ENCODE peak calls at places on chromosome 1, in seven cellular contexts. G, H, B, O, T, X and P are unnamed samples.

GRCh38 chr1:11654571-11655262 is at the start of gene FBXO44:
- DNase-seq in B (peak), O (peak), X (no peak), G (no peak), H (no peak), T (no peak), P (peak)

GRCh38 chr1:12636098-12636950 is 7.6 kb upstream of the AADACL4 start:
- DNase-seq in H (no peak), X (no peak), T (no peak), O (no peak), G (peak), B (peak), P (no peak)

GRCh38 chr1:74584185-74584584 is 71.8 kb upstream of the LRRC53 start:
- DNase-seq in B (no peak), O (no peak), X (no peak), G (no peak), H (no peak), T (no peak), P (no peak)

GRCh38 chr1:55262822-55263221 is 47.7 kb upstream of the USP24 start:
- DNase-seq in B (no peak), O (peak), G (peak), H (no peak), X (no peak), T (no peak), P (no peak)

GRCh38 chr1:25562101-25562927 is 18.9 kb downstream of the LDLRAP1 start:
- DNase-seq in X (no peak), B (no peak), H (no peak), O (peak), G (no peak), T (no peak), P (no peak)

GRCh38 chr1:57520743-57521142 is 96.9 kb upstream of the DAB1 start:
- DNase-seq in X (no peak), H (no peak), B (no peak), T (no peak), O (no peak), G (no peak), P (no peak)

GRCh38 chr1:150152182-150152536 is 2.4 kb downstream of the PLEKHO1 start:
- DNase-seq in O (no peak), X (no peak), B (no peak), T (no peak), G (no peak), H (no peak), P (no peak)

GRCh38 chr1:155079487-155080249 is 1.0 kb downstream of the EFNA3 start:
- DNase-seq in H (no peak), O (no peak), X (peak), B (no peak), G (no peak), T (no peak), P (no peak)

GRCh38 chr1:39393645-39394044 is 97.8 kb upstream of the BMP8A start:
- DNase-seq in H (no peak), X (no peak), T (no peak), B (no peak), O (no peak), G (no peak), P (no peak)

GRCh38 chr1:167056529-167057296 is 33.5 kb downstream of the GPA33 start:
- DNase-seq in T (no peak), O (no peak), B (no peak), H (no peak), G (no peak), X (peak), P (no peak)

GRCh38 chr1:12305377-12305776 is 75.5 kb downstream of the VPS13D start:
- DNase-seq in X (no peak), O (no peak), H (no peak), T (no peak), B (no peak), G (peak), P (no peak)

GRCh38 chr1:34762474-34763141 is 3.1 kb downstream of the GJB4 start:
- DNase-seq in H (no peak), T (no peak), G (no peak), X (no peak), B (no peak), O (peak), P (no peak)

GRCh38 chr1:116424863-116425262 is 51.8 kb downstream of the ATP1A1 start:
- DNase-seq in G (no peak), O (no peak), X (no peak), B (no peak), H (no peak), T (no peak), P (no peak)

GRCh38 chr1:53190210-53190611 is 6.4 kb upstream of the CPT2 start:
- DNase-seq in X (peak), H (no peak), G (peak), T (no peak), B (no peak), O (no peak), P (no peak)

GRCh38 chr1:202821467-202821866 is 10.7 kb downstream of the PCAT6 start:
- DNase-seq in T (no peak), X (no peak), O (peak), B (no peak), G (no peak), H (peak), P (no peak)

GRCh38 chr1:245753807-245754206 is 599.0 kb downstream of the KIF26B start:
- DNase-seq in B (no peak), T (peak), O (no peak), X (no peak), H (no peak), G (no peak), P (peak)

GRCh38 chr1:30798389-30798951 is 40.9 kb upstream of the LAPTM5 start:
- DNase-seq in B (peak), H (peak), X (no peak), T (no peak), G (no peak), O (no peak), P (no peak)

GRCh38 chr1:16318544-16318943 is 33.7 kb downstream of the FBXO42 start:
- DNase-seq in T (no peak), O (no peak), H (no peak), G (no peak), X (no peak), B (no peak), P (no peak)

GRCh38 chr1:112707217-112708001 is 482 bp upstream of the RHOC start:
- DNase-seq in O (peak), T (peak), H (peak), B (peak), G (peak), X (peak), P (peak)